ENCODE peak calls at places on chromosomes 16 and 17, in six cellular contexts. L is skeletal muscle cell; O is stimulated activated CD4-positive, alpha-beta T cell treated with anti-CD3 and anti-CD28 coated beads, Interleukin-2, amount 100 ng/mL, for 48 hours; C is retina; K is WTC11; F is NCI-H1105 treated with DMSO at 0.1 percent for 48 hours. E is an unnamed sample.

GRCh38 chr16:17416461-17417221 is 54.1 kb downstream of the XYLT1 start:
- DNase-seq in L (no peak), O (peak), C (peak), K (peak), F (no peak), E (no peak)

GRCh38 chr16:89099905-89100304 is 6.3 kb downstream of the ACSF3 start:
- DNase-seq in L (no peak), O (no peak), C (no peak), K (no peak), F (no peak), E (no peak)

GRCh38 chr17:8122391-8122922 is 1.4 kb downstream of the HES7 start:
- DNase-seq in L (no peak), O (no peak), C (no peak), K (peak), F (peak), E (no peak)

GRCh38 chr16:85204242-85205010 is 92.2 kb upstream of the CIBAR2 start:
- DNase-seq in L (peak), O (no peak), C (no peak), K (no peak), F (no peak), E (no peak)

GRCh38 chr16:53792161-53792951 is 88.4 kb downstream of the FTO start:
- DNase-seq in L (no peak), O (no peak), C (peak), K (no peak), F (no peak), E (no peak)

GRCh38 chr17:57911834-57912673 is 43.2 kb downstream of the CUEDC1 start:
- DNase-seq in L (peak), O (no peak), C (peak), K (no peak), F (peak), E (peak)

GRCh38 chr16:67883146-67883871 is 1.4 kb upstream of the NRN1L start:
- DNase-seq in L (no peak), O (no peak), C (no peak), K (no peak), F (no peak), E (no peak)

GRCh38 chr17:48037924-48038323 is 327 bp upstream of the COPZ2 start:
- DNase-seq in L (no peak), O (no peak), C (no peak), K (no peak), F (no peak), E (no peak)

GRCh38 chr17:32323784-32324590 is 18.0 kb downstream of the C17orf75 start:
- DNase-seq in L (no peak), O (peak), C (peak), K (no peak), F (no peak), E (no peak)

GRCh38 chr16:57562066-57562465 is 19.6 kb downstream of the ADGRG5 start:
- DNase-seq in L (no peak), O (no peak), C (no peak), K (no peak), F (no peak), E (no peak)

GRCh38 chr17:44115585-44116415 is 7.6 kb downstream of the HDAC5 start:
- DNase-seq in L (no peak), O (peak), C (peak), K (peak), F (no peak), E (no peak)

GRCh38 chr17:34389343-34389742 is 26.3 kb upstream of the CCL1 start:
- DNase-seq in L (no peak), O (no peak), C (no peak), K (no peak), F (no peak), E (no peak)

GRCh38 chr16:27361987-27362386 is 40.0 kb upstream of the IL21R start:
- DNase-seq in L (no peak), O (no peak), C (no peak), K (no peak), F (no peak), E (no peak)

GRCh38 chr17:76453431-76453743 is 435 bp upstream of the UBE2O start:
- DNase-seq in L (no peak), O (no peak), C (no peak), K (no peak), F (no peak), E (no peak)

GRCh38 chr16:715448-716249 is 731 bp downstream of the METRN start:
- DNase-seq in L (no peak), O (no peak), C (no peak), K (no peak), F (no peak), E (peak)

GRCh38 chr16:85349413-85350145 is 237.3 kb upstream of the CIBAR2 start:
- DNase-seq in L (no peak), O (no peak), C (peak), K (no peak), F (peak), E (peak)

GRCh38 chr16:75476817-75477216 is 12.3 kb upstream of the TMEM170A start:
- DNase-seq in L (no peak), O (no peak), C (no peak), K (no peak), F (no peak), E (no peak)

GRCh38 chr17:40351185-40352043 is 13.1 kb downstream of the GJD3 start:
- DNase-seq in L (no peak), O (no peak), C (peak), K (no peak), F (peak), E (peak)

GRCh38 chr16:1642148-1642547 is 30.0 kb downstream of the CRAMP1 start:
- DNase-seq in L (no peak), O (no peak), C (no peak), K (no peak), F (no peak), E (no peak)

GRCh38 chr16:1199342-1200013 is 25.6 kb downstream of the TPSG1 start:
- DNase-seq in L (no peak), O (no peak), C (no peak), K (peak), F (no peak), E (no peak)

GRCh38 chr17:66523378-66524174 is 221.2 kb downstream of the PRKCA start:
- DNase-seq in L (no peak), O (no peak), C (no peak), K (no peak), F (no peak), E (no peak)

GRCh38 chr16:50335198-50335958 is 33.4 kb downstream of the BRD7 start:
- DNase-seq in L (no peak), O (no peak), C (no peak), K (no peak), F (no peak), E (no peak)

GRCh38 chr17:67137860-67138259 is 93.5 kb downstream of the CACNG1 start:
- DNase-seq in L (no peak), O (no peak), C (no peak), K (no peak), F (no peak), E (no peak)

GRCh38 chr17:50547035-50547735 is at the start of gene SPATA20:
- DNase-seq in L (peak), O (peak), C (peak), K (peak), F (peak), E (peak)